ENCODE peak calls at places on chromosomes 11 and 22, in ten cellular contexts. G, Y, X, E, R, T, W, Z, L and U are unnamed samples.

GRCh38 chr11:131908316-131908715 is 537.9 kb downstream of the NTM start:
- DNase-seq in T (no peak), L (no peak), G (no peak), Z (no peak), E (no peak), R (no peak), W (no peak), Y (no peak), X (no peak), U (no peak)

GRCh38 chr22:28710112-28710888 is 30.7 kb upstream of the TTC28 start:
- DNase-seq in X (no peak), Z (peak), G (no peak), Y (peak), T (no peak), E (no peak), R (no peak), W (no peak), L (no peak), U (no peak)

GRCh38 chr22:44399906-44400762 is 87.4 kb upstream of the SHISAL1 start:
- DNase-seq in R (peak), G (no peak), X (no peak), T (peak), W (no peak), Z (no peak), Y (no peak), L (no peak), E (peak), U (peak)

GRCh38 chr11:12842933-12843636 is 166.0 kb upstream of the RASSF10 start:
- DNase-seq in E (no peak), Y (no peak), Z (peak), L (no peak), T (no peak), W (peak), R (peak), X (no peak), G (no peak), U (no peak)

GRCh38 chr11:87425943-87426342 is 388.2 kb downstream of the TMEM135 start:
- DNase-seq in R (no peak), W (no peak), G (no peak), L (no peak), Z (no peak), Y (peak), T (no peak), E (no peak), X (no peak), U (no peak)

GRCh38 chr11:65266210-65266609 is 4.4 kb downstream of the POLA2 start:
- DNase-seq in X (no peak), R (no peak), W (no peak), G (no peak), Z (no peak), E (no peak), T (no peak), Y (no peak), L (no peak), U (no peak)

GRCh38 chr11:57224537-57224936 is 12.5 kb downstream of the APLNR start:
- DNase-seq in L (no peak), E (no peak), G (no peak), Y (peak), W (no peak), Z (peak), R (no peak), T (no peak), X (no peak), U (no peak)

GRCh38 chr22:19120829-19121630 is 1.2 kb downstream of the DGCR2 start:
- DNase-seq in W (peak), Y (peak), G (peak), Z (peak), X (no peak), R (no peak), T (no peak), L (peak), E (peak), U (peak)

GRCh38 chr22:48824673-48825651 is 1002.7 kb downstream of the BRD1 start:
- DNase-seq in E (no peak), R (no peak), Z (no peak), L (no peak), G (no peak), X (peak), Y (no peak), T (no peak), W (no peak), U (peak)

GRCh38 chr11:61332266-61332822 is 561 bp downstream of the DDB1 start:
- DNase-seq in R (no peak), L (no peak), T (no peak), Z (no peak), G (no peak), W (no peak), Y (peak), X (no peak), E (no peak), U (no peak)

GRCh38 chr11:4203603-4204360 is 109.2 kb downstream of the RRM1 start:
- DNase-seq in T (no peak), R (no peak), E (no peak), G (no peak), W (no peak), L (no peak), X (no peak), Z (peak), Y (no peak), U (no peak)

GRCh38 chr11:2689551-2690260 is 10.1 kb downstream of the KCNQ1OT1 start:
- DNase-seq in X (peak), G (peak), Y (no peak), Z (no peak), R (peak), W (no peak), E (no peak), T (peak), L (no peak), U (peak)

GRCh38 chr11:69328231-69328630 is 34.3 kb downstream of the MYEOV start:
- DNase-seq in L (no peak), R (no peak), G (no peak), E (peak), Z (no peak), T (no peak), W (no peak), Y (no peak), X (peak), U (no peak)

GRCh38 chr11:35893796-35894475 is 49.9 kb upstream of the LDLRAD3 start:
- DNase-seq in G (no peak), R (no peak), Z (no peak), T (no peak), L (no peak), W (peak), Y (peak), X (no peak), E (no peak), U (no peak)

GRCh38 chr11:126319374-126319740 is 15.5 kb downstream of the DCPS start:
- DNase-seq in Z (no peak), W (no peak), R (no peak), E (no peak), T (no peak), Y (no peak), G (no peak), X (peak), L (no peak), U (peak)

GRCh38 chr11:126313826-126314225 is 10.0 kb downstream of the DCPS start:
- DNase-seq in R (no peak), Z (no peak), Y (no peak), T (no peak), E (no peak), X (no peak), W (no peak), L (no peak), G (peak), U (peak)

GRCh38 chr11:126317681-126318641 is 14.1 kb downstream of the DCPS start:
- DNase-seq in G (peak), W (peak), R (peak), T (peak), Z (no peak), X (peak), Y (peak), L (no peak), E (no peak), U (peak)

GRCh38 chr11:126322996-126323395 is 19.1 kb downstream of the DCPS start:
- DNase-seq in G (no peak), L (no peak), X (no peak), W (no peak), Z (no peak), T (no peak), R (no peak), Y (no peak), E (no peak), U (no peak)

GRCh38 chr11:126318642-126319373 is 14.9 kb downstream of the DCPS start:
- DNase-seq in E (no peak), Z (no peak), T (peak), L (no peak), G (peak), X (no peak), W (peak), R (peak), Y (peak), U (no peak)
- H3K27ac ChIP-seq in E (peak), Z (no peak), T (peak), L (no peak), G (peak), X (peak), W (peak), R (peak), Y (peak), U (peak)

GRCh38 chr11:66857234-66857926 is 516 bp downstream of the LRFN4 start:
- DNase-seq in G (no peak), L (no peak), E (no peak), R (no peak), X (no peak), T (no peak), Z (peak), W (no peak), Y (no peak), U (peak)
- TF ChIP-seq POLR2A in G (no peak), L (no peak), E (no peak), R (no peak), X (no peak), T (no peak), Z (no peak), W (no peak), Y (peak), U (no peak)

GRCh38 chr11:33324211-33324985 is 67.2 kb downstream of the HIPK3 start:
- DNase-seq in Z (no peak), W (no peak), X (no peak), E (no peak), L (no peak), T (no peak), Y (no peak), R (no peak), G (no peak), U (no peak)

GRCh38 chr11:33321483-33321882 is 64.3 kb downstream of the HIPK3 start:
- DNase-seq in X (no peak), E (no peak), W (no peak), G (no peak), Z (no peak), T (no peak), R (no peak), L (no peak), Y (no peak), U (no peak)

GRCh38 chr11:33329705-33330329 is 72.6 kb downstream of the HIPK3 start:
- DNase-seq in E (peak), T (no peak), X (no peak), W (peak), L (peak), R (peak), Z (peak), G (peak), Y (peak), U (no peak)

GRCh38 chr11:33323421-33323820 is 66.2 kb downstream of the HIPK3 start:
- DNase-seq in Y (no peak), W (no peak), G (no peak), T (no peak), E (no peak), R (no peak), L (no peak), X (no peak), Z (no peak), U (no peak)

GRCh38 chr11:33325456-33325855 is 68.3 kb downstream of the HIPK3 start:
- DNase-seq in Y (no peak), W (no peak), T (no peak), L (no peak), Z (no peak), G (no peak), E (no peak), X (no peak), R (no peak), U (no peak)
- H3K27ac ChIP-seq in Y (no peak), W (no peak), T (no peak), L (no peak), Z (no peak), G (no peak), E (no peak), X (no peak), R (no peak), U (no peak)

GRCh38 chr11:91794146-91794545 is 430.5 kb upstream of the FAT3 start:
- DNase-seq in L (no peak), R (no peak), Z (no peak), Y (no peak), E (no peak), W (no peak), G (no peak), T (no peak), X (no peak), U (no peak)
- TF ChIP-seq POLR2A in L (no peak), R (no peak), Z (no peak), Y (no peak), E (no peak), W (no peak), G (no peak), T (no peak), X (no peak), U (no peak)

GRCh38 chr11:108034034-108034433 is 25.3 kb downstream of the CUL5 start:
- DNase-seq in G (no peak), E (no peak), Z (no peak), W (no peak), Y (no peak), L (no peak), X (no peak), T (no peak), R (no peak), U (no peak)
- H3K27ac ChIP-seq in G (no peak), E (no peak), Z (no peak), W (no peak), Y (no peak), L (no peak), X (no peak), T (no peak), R (no peak), U (no peak)